ENCODE peak calls at places on chromosome 4, in eight cellular contexts. V, G, M, K, B, U, C and A are unnamed samples.

GRCh38 chr4:138035781-138036258 is 206.3 kb downstream of the SLC7A11 start:
- DNase-seq in V (peak), G (peak), M (no peak), K (no peak), B (peak), U (no peak), C (peak), A (peak)

GRCh38 chr4:78707268-78707667 is 68.9 kb upstream of the BMP2K start:
- DNase-seq in V (no peak), G (no peak), M (no peak), K (no peak), B (no peak), U (no peak), C (no peak), A (no peak)

GRCh38 chr4:70706516-70706915 is 15.2 kb upstream of the RUFY3 start:
- DNase-seq in V (no peak), G (no peak), M (no peak), K (no peak), B (no peak), U (no peak), C (no peak), A (no peak)

GRCh38 chr4:103012085-103012484 is 7.4 kb downstream of the SLC9B1 start:
- DNase-seq in V (no peak), G (peak), M (no peak), K (peak), B (no peak), U (no peak), C (no peak), A (no peak)

GRCh38 chr4:7540654-7541413 is 106.1 kb upstream of the PSAPL1 start:
- DNase-seq in V (no peak), G (no peak), M (no peak), K (no peak), B (no peak), U (peak), C (no peak), A (no peak)

GRCh38 chr4:127523369-127523768 is 109.4 kb upstream of the INTU start:
- DNase-seq in V (no peak), G (no peak), M (no peak), K (no peak), B (no peak), U (no peak), C (no peak), A (no peak)

GRCh38 chr4:93749351-93749761 is 79.2 kb upstream of the ATOH1 start:
- DNase-seq in V (no peak), G (no peak), M (no peak), K (no peak), B (no peak), U (no peak), C (peak), A (no peak)

GRCh38 chr4:19399001-19399400 is 852.7 kb upstream of the SLIT2 start:
- DNase-seq in V (no peak), G (no peak), M (no peak), K (no peak), B (no peak), U (no peak), C (no peak), A (no peak)

GRCh38 chr4:51843309-51844156 is 580 bp downstream of the DCUN1D4 start:
- DNase-seq in V (peak), G (peak), M (peak), K (peak), B (no peak), U (peak), C (peak), A (peak)

GRCh38 chr4:80268936-80269335 is 2.5 kb downstream of the FGF5 start:
- DNase-seq in V (no peak), G (no peak), M (no peak), K (no peak), B (no peak), U (no peak), C (no peak), A (no peak)

GRCh38 chr4:80265571-80266266 is 745 bp upstream of the FGF5 start:
- DNase-seq in V (peak), G (peak), M (no peak), K (no peak), B (no peak), U (no peak), C (no peak), A (peak)

GRCh38 chr4:80268081-80268823 is 1.8 kb downstream of the FGF5 start:
- DNase-seq in V (peak), G (peak), M (peak), K (no peak), B (no peak), U (no peak), C (no peak), A (peak)

GRCh38 chr4:80266267-80266901 is at the start of gene FGF5:
- DNase-seq in V (peak), G (peak), M (peak), K (peak), B (no peak), U (peak), C (no peak), A (peak)

DNA sequence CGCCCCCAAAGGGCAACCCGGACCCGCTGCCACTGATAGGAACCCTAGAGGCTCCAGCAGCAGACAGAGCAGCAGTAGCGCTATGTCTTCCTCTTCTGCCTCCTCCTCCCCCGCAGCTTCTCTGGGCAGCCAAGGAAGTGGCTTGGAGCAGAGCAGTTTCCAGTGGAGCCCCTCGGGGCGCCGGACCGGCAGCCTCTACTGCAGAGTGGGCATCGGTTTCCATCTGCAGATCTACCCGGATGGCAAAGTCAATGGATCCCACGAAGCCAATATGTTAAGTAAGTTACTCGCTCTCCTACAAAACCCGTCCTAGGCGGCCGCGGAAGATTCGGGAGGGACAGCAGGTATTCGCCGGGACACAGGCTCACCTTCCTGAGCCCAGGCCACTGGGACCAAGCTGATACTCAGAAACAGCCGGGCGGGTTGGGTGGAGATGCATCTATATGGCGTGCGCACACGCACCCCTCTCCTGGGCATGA is 477 bp downstream of the FGF5 start:
- DNase-seq in V (peak), G (peak), M (peak), K (peak), B (no peak), U (no peak), C (no peak), A (peak)
- TF ChIP-seq CTCF in V (peak), G (no peak), M (no peak), K (no peak), B (no peak), U (no peak), C (no peak), A (no peak)

GRCh38 chr4:65340382-65341109 is 329.7 kb downstream of the EPHA5 start:
- DNase-seq in V (peak), G (no peak), M (no peak), K (no peak), B (no peak), U (no peak), C (no peak), A (no peak)
- TF ChIP-seq CTCF in V (no peak), G (no peak), M (no peak), K (no peak), B (no peak), U (no peak), C (no peak), A (no peak)

GRCh38 chr4:21181716-21182115 is 481.5 kb downstream of the PACRGL start:
- DNase-seq in V (no peak), G (no peak), M (no peak), K (no peak), B (no peak), U (no peak), C (no peak), A (no peak)

GRCh38 chr4:21184788-21185187 is 484.5 kb downstream of the PACRGL start:
- DNase-seq in V (no peak), G (no peak), M (no peak), K (no peak), B (no peak), U (no peak), C (no peak), A (no peak)
- TF ChIP-seq CTCF in V (no peak), G (peak), M (peak), K (no peak), B (no peak), U (no peak), C (no peak), A (no peak)

DNA sequence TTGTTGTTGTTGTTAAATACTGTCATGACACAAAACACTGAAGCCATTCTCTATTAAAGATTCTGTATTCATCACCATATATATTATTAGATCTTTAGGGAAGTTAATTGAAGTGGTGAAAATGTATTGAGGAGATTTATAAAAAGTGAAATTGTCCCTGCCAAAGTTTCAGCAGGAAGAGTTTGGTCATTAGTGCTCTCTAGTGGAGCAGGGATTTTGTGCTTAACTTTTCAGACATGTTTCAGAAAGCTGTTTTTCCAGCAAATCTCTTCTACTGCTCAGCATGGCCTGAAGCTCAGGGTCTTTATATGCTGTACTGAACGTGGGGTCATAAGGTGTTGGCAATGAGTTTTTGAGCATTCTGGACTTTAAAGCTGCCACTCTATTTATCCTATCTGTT is 36.7 kb upstream of the CXXC4 start:
- DNase-seq in V (no peak), G (no peak), M (no peak), K (no peak), B (no peak), U (no peak), C (no peak), A (no peak)
- TF ChIP-seq CTCF in V (peak), G (peak), M (no peak), K (no peak), B (no peak), U (no peak), C (no peak), A (no peak)

GRCh38 chr4:81743731-81744465 is 272.2 kb upstream of the RASGEF1B start:
- DNase-seq in V (no peak), G (no peak), M (no peak), K (no peak), B (no peak), U (no peak), C (no peak), A (no peak)
- TF ChIP-seq CTCF in V (no peak), G (no peak), M (no peak), K (no peak), B (no peak), U (no peak), C (no peak), A (no peak)